ENCODE peak calls at places on chromosomes 3 and 15, in four cellular contexts. R is progenitor cell of endocrine pancreas, H is heart left ventricle, U is AG10803. Y is an unnamed sample.

GRCh38 chr15:58631319-58631718 is 118.2 kb downstream of the ADAM10 start:
- DNase-seq in R (no peak), H (no peak), U (no peak), Y (no peak)

GRCh38 chr3:69012111-69012835 is 1.2 kb downstream of the EOGT start:
- DNase-seq in R (no peak), H (peak), U (peak), Y (peak)

GRCh38 chr3:9715764-9716437 is 12.3 kb downstream of the CPNE9 start:
- DNase-seq in R (no peak), H (peak), U (peak), Y (peak)

GRCh38 chr3:187958432-187959003 is 195.4 kb upstream of the LPP start:
- DNase-seq in R (no peak), H (no peak), U (no peak), Y (no peak)

GRCh38 chr15:60695713-60696522 is 217.0 kb upstream of the ICE2 start:
- DNase-seq in R (no peak), H (no peak), U (peak), Y (no peak)

GRCh38 chr3:42707620-42708355 is 5.2 kb upstream of the HHATL start:
- DNase-seq in R (no peak), H (no peak), U (no peak), Y (no peak)

GRCh38 chr3:42666022-42666421 is 12.5 kb downstream of the ZBTB47 start:
- DNase-seq in R (no peak), H (no peak), U (no peak), Y (no peak)

GRCh38 chr3:124919756-124920155 is 14.8 kb downstream of the MUC13 start:
- DNase-seq in R (no peak), H (no peak), U (peak), Y (peak)

GRCh38 chr3:169430687-169431404 is 232.7 kb downstream of the MECOM start:
- DNase-seq in R (no peak), H (peak), U (no peak), Y (peak)

GRCh38 chr3:16311960-16312451 is 47.0 kb downstream of the OXNAD1 start:
- DNase-seq in R (no peak), H (peak), U (peak), Y (peak)

GRCh38 chr3:134279466-134279865 is 28.8 kb upstream of the RYK start:
- DNase-seq in R (no peak), H (no peak), U (peak), Y (peak)

GRCh38 chr3:42403737-42404136 is 6.7 kb downstream of the LYZL4 start:
- DNase-seq in R (no peak), H (no peak), U (no peak), Y (no peak)

GRCh38 chr15:62021991-62022600 is 38.2 kb downstream of the VPS13C start:
- DNase-seq in R (no peak), H (no peak), U (no peak), Y (peak)

GRCh38 chr3:38121832-38122461 is 15.0 kb downstream of the ACAA1 start:
- DNase-seq in R (no peak), H (peak), U (no peak), Y (no peak)

GRCh38 chr3:31724681-31725080 is 192.0 kb downstream of the STT3B start:
- DNase-seq in R (no peak), H (no peak), U (peak), Y (peak)
- TF ChIP-seq CTCF in R (peak), H (no peak), U (peak), Y (peak)

GRCh38 chr3:157888040-157888439 is 218.2 kb downstream of the SHOX2 start:
- DNase-seq in R (no peak), H (no peak), U (no peak), Y (no peak)
- TF ChIP-seq CTCF in R (peak), H (no peak), U (no peak), Y (no peak)

GRCh38 chr3:536417-536813 is 339.9 kb downstream of the CHL1 start:
- DNase-seq in R (no peak), H (no peak), U (no peak), Y (no peak)

GRCh38 chr3:541328-541727 is 344.8 kb downstream of the CHL1 start:
- DNase-seq in R (no peak), H (no peak), U (no peak), Y (no peak)

DNA sequence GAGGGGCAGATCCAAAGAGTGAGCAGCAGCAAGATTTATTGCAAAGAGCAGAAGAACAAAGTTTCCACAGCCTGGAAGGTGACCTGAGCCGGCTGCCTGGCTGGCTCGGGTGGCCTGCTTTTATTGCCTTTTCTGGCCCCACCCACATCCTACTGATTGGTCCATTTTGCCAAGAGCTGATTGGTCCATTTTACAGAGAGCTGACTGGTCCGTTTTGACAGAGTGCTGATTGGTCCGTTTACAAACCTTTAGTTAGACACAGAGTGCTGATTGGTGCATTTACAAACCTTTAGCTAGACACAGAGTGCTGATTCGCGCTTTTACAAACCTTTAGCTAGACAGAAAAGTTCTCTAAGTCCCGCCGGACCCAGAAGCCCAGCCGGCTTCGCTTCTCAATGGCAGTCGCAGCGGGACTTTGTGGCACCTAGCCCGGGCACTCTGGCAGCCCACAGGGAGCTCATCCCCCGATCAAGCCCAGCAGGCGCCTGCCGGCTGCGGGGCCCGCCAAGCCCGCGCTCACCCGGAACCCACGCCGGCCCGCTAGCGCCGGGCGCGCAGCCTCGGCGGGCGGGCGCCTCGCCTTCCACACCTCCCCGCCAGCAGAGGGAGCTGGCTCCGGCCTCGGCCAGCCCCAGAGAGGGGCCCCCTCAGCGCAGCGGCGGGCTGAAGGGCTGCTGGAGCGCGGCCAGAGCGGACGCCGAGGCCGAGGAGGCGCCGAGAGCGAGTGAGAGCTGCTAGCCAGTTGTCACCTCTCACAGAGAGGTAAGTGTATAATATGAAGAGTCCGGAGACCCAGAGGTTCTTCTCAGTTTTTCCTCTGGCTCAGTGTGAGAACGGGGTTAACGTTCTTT is 339.2 kb downstream of the CHL1 start:
- DNase-seq in R (peak), H (no peak), U (peak), Y (peak)
- TF ChIP-seq CTCF in R (peak), H (no peak), U (no peak), Y (no peak)

DNA sequence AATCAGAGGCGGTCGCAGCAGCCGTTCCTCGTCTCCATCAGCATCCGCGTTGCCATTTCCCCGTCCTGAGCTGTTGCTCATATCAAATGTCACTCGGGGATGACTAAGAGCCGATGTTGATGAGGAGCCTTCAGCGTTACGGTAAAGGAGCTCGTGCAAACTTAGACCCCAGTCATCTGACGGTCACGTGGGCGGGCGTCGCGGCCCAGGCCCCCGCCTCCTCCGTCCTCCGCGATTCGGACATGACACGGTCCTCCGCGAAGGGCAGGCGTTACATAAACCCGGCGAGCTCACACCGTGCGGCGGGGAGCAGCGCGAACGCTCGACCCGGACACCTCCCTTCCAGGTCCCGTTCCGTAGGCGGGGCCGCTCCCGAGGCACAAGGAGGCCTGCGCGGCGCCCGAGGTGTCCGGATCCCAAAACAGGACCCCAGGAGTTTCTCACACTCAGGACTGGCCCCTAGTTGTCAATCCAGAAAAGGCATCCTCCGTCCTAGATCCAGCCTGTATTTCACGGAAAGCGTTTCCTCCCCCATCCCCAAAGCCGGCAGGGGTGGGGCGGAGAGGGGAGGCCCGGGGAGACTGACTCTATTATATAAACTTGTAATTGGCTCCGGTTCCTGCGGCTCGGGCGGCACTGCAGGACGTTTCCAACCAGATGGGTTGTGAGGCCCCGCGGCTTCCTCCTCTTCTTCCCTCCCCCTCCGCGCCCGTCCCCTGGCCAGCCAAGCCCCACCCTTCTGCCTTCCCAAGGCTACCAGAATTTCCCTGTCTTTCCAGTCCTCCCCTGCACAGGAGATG is 100.0 kb upstream of the IGF1R start:
- DNase-seq in R (peak), H (peak), U (peak), Y (peak)
- TF ChIP-seq CTCF in R (no peak), H (no peak), U (peak), Y (peak)

GRCh38 chr3:146159616-146160232 is 1.3 kb downstream of the PLOD2 start:
- DNase-seq in R (no peak), H (no peak), U (no peak), Y (no peak)

GRCh38 chr3:146161725-146162047 is 702 bp upstream of the PLOD2 start:
- DNase-seq in R (no peak), H (peak), U (peak), Y (peak)

GRCh38 chr3:146159037-146159436 is 1.9 kb downstream of the PLOD2 start:
- DNase-seq in R (no peak), H (no peak), U (no peak), Y (peak)

GRCh38 chr3:146160964-146161724 is at the start of gene PLOD2:
- DNase-seq in R (peak), H (peak), U (peak), Y (peak)

GRCh38 chr3:146160233-146160963 is 586 bp downstream of the PLOD2 start:
- DNase-seq in R (peak), H (peak), U (peak), Y (peak)
- TF ChIP-seq CTCF in R (peak), H (peak), U (peak), Y (peak)

GRCh38 chr3:162517110-162517509 is 1020.5 kb downstream of the OTOL1 start:
- DNase-seq in R (no peak), H (no peak), U (peak), Y (peak)
- TF ChIP-seq CTCF in R (no peak), H (no peak), U (peak), Y (peak)

DNA sequence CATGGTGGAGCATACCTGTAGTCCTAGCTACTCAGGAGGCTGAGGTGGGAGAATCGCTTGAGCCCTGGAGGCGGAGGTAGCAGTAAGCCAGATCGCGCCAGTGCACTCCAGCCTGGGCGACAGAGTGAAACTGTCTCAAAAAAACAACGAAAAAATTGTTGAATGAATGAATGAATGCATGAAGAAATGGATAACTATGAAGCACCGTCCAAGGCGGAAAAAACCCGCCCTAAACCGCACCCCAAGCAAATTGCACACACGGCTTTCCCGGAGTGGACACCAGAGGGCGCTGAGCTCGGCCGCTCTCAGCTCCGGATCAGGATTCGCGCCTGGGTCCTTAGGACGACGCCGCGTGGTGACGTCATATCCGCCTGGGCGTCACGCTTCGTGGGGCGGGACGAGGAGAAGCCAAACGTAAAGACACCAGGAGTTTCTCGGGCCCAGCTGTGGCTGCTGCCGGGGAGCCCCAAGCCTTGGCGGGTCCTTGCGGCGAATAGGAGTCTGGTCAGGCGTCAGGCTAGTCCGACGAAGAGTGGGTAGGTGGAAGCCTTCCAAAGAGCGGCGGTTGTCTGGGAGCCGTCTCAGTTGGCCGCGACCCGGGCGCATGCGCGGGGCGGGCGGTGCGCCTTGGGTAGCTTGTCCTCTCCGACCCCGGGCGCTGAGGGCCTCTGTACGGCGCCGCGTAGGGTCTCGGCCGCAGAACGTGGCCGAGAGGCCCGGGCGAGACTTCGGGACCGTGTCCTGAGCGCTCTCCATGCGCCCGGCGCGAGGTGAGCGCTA is at the start of the genes HTD2 and RPP14:
- DNase-seq in R (peak), H (peak), U (peak), Y (peak)
- TF ChIP-seq CTCF in R (peak), H (peak), U (peak), Y (peak)

Y was measured in choroid plexus epithelial cell.